ENCODE peak calls at places on chromosome 22, in four cellular contexts. U is osteoblast, O is fibroblast of lung, Q is AG09319. B is an unnamed sample.

GRCh38 chr22:35589071-35589735 is 27.9 kb downstream of the MB start:
- DNase-seq in U (peak; percentile 94), O (peak; percentile 79), Q (peak; percentile 55), B (no peak)

GRCh38 chr22:48894064-48894671 is 933.5 kb downstream of the BRD1 start:
- DNase-seq in U (peak; percentile 76), O (no peak), Q (no peak), B (peak; percentile 16)

GRCh38 chr22:36104435-36104834 is 56.1 kb downstream of the APOL3 start:
- DNase-seq in U (no peak), O (no peak), Q (no peak), B (no peak)

GRCh38 chr22:32661296-32661695 is 140.2 kb upstream of the TIMP3 start:
- DNase-seq in U (peak; percentile 92), O (peak; percentile 96), Q (peak; percentile 70), B (no peak)

GRCh38 chr22:28001171-28001835 is 82.2 kb upstream of the PITPNB start:
- DNase-seq in U (peak; percentile 49), O (no peak), Q (no peak), B (no peak)

GRCh38 chr22:34845391-34845790 is 220.6 kb upstream of the ISX start:
- DNase-seq in U (no peak), O (peak; percentile 1), Q (no peak), B (no peak)

GRCh38 chr22:38088723-38089473 is 4.9 kb upstream of the SLC16A8 start:
- DNase-seq in U (peak; percentile 96), O (peak; percentile 12), Q (no peak), B (no peak)

GRCh38 chr22:49765951-49766350 is 61.7 kb downstream of the BRD1 start:
- DNase-seq in U (peak; percentile 46), O (no peak), Q (no peak), B (no peak)

GRCh38 chr22:49850959-49851815 is 2.5 kb upstream of the ZBED4 start:
- DNase-seq in U (peak; percentile 58), O (no peak), Q (no peak), B (no peak)

GRCh38 chr22:48705159-48705916 is 1122.3 kb downstream of the BRD1 start:
- DNase-seq in U (peak; percentile 73), O (no peak), Q (no peak), B (no peak)

GRCh38 chr22:20647586-20648305 is 126.2 kb upstream of the SERPIND1 start:
- DNase-seq in U (no peak), O (no peak), Q (no peak), B (no peak)

GRCh38 chr22:21702700-21703683 is 32.6 kb downstream of the YPEL1 start:
- DNase-seq in U (peak; percentile 39), O (no peak), Q (no peak), B (no peak)

GRCh38 chr22:48517039-48518030 is 1310.3 kb downstream of the BRD1 start:
- DNase-seq in U (peak; percentile 95), O (no peak), Q (no peak), B (no peak)

DNA sequence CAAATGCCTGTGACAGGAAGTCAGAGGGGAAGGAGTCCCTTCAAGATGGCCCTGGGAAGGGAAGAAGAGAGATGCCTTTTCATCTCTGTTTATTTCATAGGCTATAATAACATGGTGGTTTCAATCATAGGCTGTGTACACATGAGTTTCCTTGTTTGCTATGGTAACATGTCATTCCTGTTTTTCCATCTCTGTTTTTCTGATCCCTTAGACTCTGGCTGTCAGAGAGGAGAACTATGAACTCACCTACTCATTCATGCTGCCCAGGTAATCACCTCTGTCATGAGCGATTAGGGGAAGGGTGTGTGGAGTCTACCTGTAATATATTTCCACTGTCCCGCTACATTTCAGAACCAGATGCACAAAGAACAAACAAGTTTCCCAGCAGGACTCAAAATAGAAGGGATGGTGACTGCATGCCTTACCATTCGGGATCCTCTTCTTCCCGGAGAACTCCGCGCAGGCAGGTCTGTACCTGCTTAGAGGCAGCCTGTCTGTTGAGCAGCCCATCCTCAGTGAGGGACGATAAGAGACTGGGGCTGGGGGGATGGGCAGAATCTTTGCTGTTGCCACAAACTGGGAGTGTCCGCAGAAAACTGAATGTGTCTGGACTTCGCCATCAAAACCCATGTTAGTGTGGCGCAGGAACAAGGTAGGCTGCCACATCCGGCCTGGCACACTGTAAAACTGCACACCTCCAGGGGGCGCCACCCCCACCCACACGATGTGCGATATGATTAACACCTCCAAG is 7.1 kb upstream of the PEX26 start:
- DNase-seq in U (no peak), O (no peak), Q (no peak), B (peak; percentile 21)
- TF ChIP-seq CTCF in U (peak; percentile 18), O (peak; percentile 17), Q (peak; percentile 16), B (peak; percentile 47)

GRCh38 chr22:29700949-29701927 is 18.6 kb upstream of the CABP7 start:
- DNase-seq in U (peak; percentile 65), O (peak; percentile 40), Q (no peak), B (peak; percentile 46)

GRCh38 chr22:29702931-29703594 is 16.7 kb upstream of the CABP7 start:
- DNase-seq in U (peak; percentile 73), O (no peak), Q (no peak), B (no peak)

GRCh38 chr22:29703595-29704195 is 16.1 kb upstream of the CABP7 start:
- DNase-seq in U (peak; percentile 47), O (no peak), Q (no peak), B (no peak)

GRCh38 chr22:29700206-29700948 is 19.4 kb upstream of the CABP7 start:
- DNase-seq in U (peak; percentile 93), O (peak; percentile 65), Q (no peak), B (no peak)

GRCh38 chr22:29702025-29702930 is 17.5 kb upstream of the CABP7 start:
- DNase-seq in U (peak; percentile 87), O (no peak), Q (no peak), B (no peak)
- TF ChIP-seq CTCF in U (no peak), O (no peak), Q (no peak), B (no peak)

GRCh38 chr22:46833228-46833627 is 70.8 kb downstream of the TBC1D22A start:
- DNase-seq in U (no peak), O (peak; percentile 48), Q (no peak), B (no peak)
- TF ChIP-seq CTCF in U (peak; percentile 30), O (no peak), Q (no peak), B (no peak)

GRCh38 chr22:25942989-25943411 is 201.0 kb downstream of the MYO18B start:
- DNase-seq in U (no peak), O (no peak), Q (no peak), B (no peak)

GRCh38 chr22:25941365-25941960 is 199.5 kb downstream of the MYO18B start:
- DNase-seq in U (no peak), O (no peak), Q (no peak), B (no peak)

GRCh38 chr22:25942126-25942988 is 200.4 kb downstream of the MYO18B start:
- DNase-seq in U (no peak), O (no peak), Q (no peak), B (no peak)

GRCh38 chr22:25939384-25939783 is 197.4 kb downstream of the MYO18B start:
- DNase-seq in U (no peak), O (no peak), Q (no peak), B (no peak)

GRCh38 chr22:25940479-25940878 is 198.5 kb downstream of the MYO18B start:
- DNase-seq in U (no peak), O (no peak), Q (no peak), B (no peak)
- TF ChIP-seq CTCF in U (no peak), O (no peak), Q (no peak), B (no peak)

GRCh38 chr22:29353860-29354259 is 34.5 kb downstream of the AP1B1 start:
- DNase-seq in U (peak; percentile 32), O (no peak), Q (no peak), B (no peak)

DNA sequence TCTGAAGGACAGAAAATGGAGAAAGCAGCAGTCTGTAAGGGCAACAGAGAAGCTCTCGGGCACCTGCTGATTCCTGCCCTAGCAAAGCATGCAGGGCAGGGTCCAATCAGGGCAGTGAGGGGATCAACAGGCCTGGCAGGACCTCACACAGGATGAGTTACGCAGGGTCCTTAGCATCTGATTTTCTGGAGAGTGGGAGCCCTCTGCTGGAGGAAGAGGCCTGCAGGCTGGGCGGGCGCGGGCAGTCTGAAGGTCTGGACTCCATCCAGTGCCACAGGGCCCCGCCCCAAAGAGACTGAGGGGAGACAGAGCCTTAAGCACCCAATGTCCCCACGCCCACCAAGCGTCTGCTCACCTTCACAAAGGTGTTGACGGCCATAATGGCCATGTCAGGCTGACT is 28.9 kb downstream of the AP1B1 start:
- DNase-seq in U (peak; percentile 93), O (peak; percentile 54), Q (peak; percentile 14), B (no peak)
- TF ChIP-seq CTCF in U (peak; percentile 64), O (peak; percentile 59), Q (peak; percentile 79), B (no peak)

GRCh38 chr22:42080287-42080686 is 787 bp downstream of the SMDT1 start:
- DNase-seq in U (peak; percentile 68), O (peak; percentile 51), Q (no peak), B (peak; percentile 38)
- TF ChIP-seq CTCF in U (no peak), O (no peak), Q (no peak), B (no peak)

GRCh38 chr22:39349506-39349966 is 255 bp upstream of the SYNGR1 start:
- DNase-seq in U (peak; percentile 94), O (peak; percentile 24), Q (no peak), B (peak; percentile 49)
- TF ChIP-seq CTCF in U (no peak), O (no peak), Q (no peak), B (no peak)

GRCh38 chr22:25899566-25899965 is 157.6 kb downstream of the MYO18B start:
- DNase-seq in U (no peak), O (no peak), Q (no peak), B (no peak)

GRCh38 chr22:25902402-25902801 is 160.4 kb downstream of the MYO18B start:
- DNase-seq in U (no peak), O (no peak), Q (no peak), B (no peak)

GRCh38 chr22:25900880-25901279 is 158.9 kb downstream of the MYO18B start:
- DNase-seq in U (no peak), O (no peak), Q (no peak), B (no peak)

GRCh38 chr22:25900390-25900789 is 158.4 kb downstream of the MYO18B start:
- DNase-seq in U (no peak), O (no peak), Q (no peak), B (no peak)

DNA sequence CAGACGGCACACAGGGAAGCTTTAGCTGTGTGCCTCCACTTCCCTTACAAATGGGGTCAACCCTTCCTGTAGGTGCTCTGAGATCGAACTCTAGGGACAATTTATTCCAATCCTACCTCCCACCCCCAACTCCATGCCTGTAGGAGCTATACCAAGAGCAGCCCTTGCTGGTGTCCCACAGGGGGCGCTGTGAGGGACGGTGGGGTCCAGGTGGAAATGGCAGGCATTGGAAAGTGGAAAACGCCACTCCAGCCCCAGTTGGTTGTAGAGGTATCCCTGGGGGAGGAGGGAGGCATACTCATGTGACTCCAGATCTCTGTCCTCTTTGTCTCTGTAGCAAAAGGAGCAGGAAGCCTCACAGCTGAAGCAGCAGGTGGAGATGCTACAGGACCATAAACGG is 161.3 kb downstream of the MYO18B start:
- DNase-seq in U (no peak), O (no peak), Q (no peak), B (peak; percentile 9)
- TF ChIP-seq CTCF in U (peak; percentile 11), O (no peak), Q (no peak), B (peak; percentile 28)

B was measured in activated CD8-positive, alpha-beta T cell treated with anti-CD3 and anti-CD28 coated beads for 36 hours.